ENCODE peak calls at places on chromosome 17, in ten cellular contexts. D is right atrium auricular region, X is heart right ventricle, T is upper lobe of right lung, R is thoracic aorta, J is gastrocnemius medialis, P is neuronal stem cell, Z is psoas muscle, H is left lung, E is heart left ventricle. G is an unnamed sample. For H3K36me3, H3K4me1 and H3K27me3, the result is how much of the 10 kb centered on the place peaks cover.

GRCh38 chr17:45574376-45574775 is 83.9 kb upstream of the PLEKHM1 start:
- DNase-seq in D (no peak), X (no peak), T (no peak), R (no peak), J (no peak), P (no peak), Z (no peak), H (no peak), E (no peak), G (no peak)

GRCh38 chr17:66952031-66952524 is 12.4 kb upstream of the CACNG4 start:
- DNase-seq in D (no peak), X (no peak), T (peak), R (no peak), J (peak), P (no peak), Z (peak), H (peak), E (no peak), G (no peak)

GRCh38 chr17:73950515-73950914 is 253.0 kb upstream of the RPL38 start:
- DNase-seq in D (no peak), X (no peak), T (no peak), R (no peak), J (no peak), P (no peak), Z (no peak), H (no peak), E (no peak), G (peak)

GRCh38 chr17:79065105-79065670 is 9.4 kb upstream of the ENGASE start:
- DNase-seq in D (no peak), X (no peak), T (peak), R (no peak), J (no peak), P (no peak), Z (no peak), H (peak), E (no peak), G (peak)

GRCh38 chr17:1109606-1110523 is 69.9 kb downstream of the ABR start:
- DNase-seq in D (no peak), X (no peak), T (peak), R (no peak), J (no peak), P (no peak), Z (peak), H (no peak), E (peak), G (peak)

GRCh38 chr17:44970136-44970737 is 2.1 kb upstream of the C1QL1 start:
- DNase-seq in D (no peak), X (peak), T (no peak), R (no peak), J (no peak), P (no peak), Z (peak), H (no peak), E (peak), G (peak)

GRCh38 chr17:74842599-74843351 is 16.9 kb downstream of the GRIN2C start:
- DNase-seq in D (peak), X (peak), T (peak), R (no peak), J (no peak), P (peak), Z (peak), H (peak), E (peak), G (no peak)

GRCh38 chr17:8060274-8060673 is 21.4 kb downstream of the ALOX15B start:
- DNase-seq in D (peak), X (peak), T (peak), R (no peak), J (no peak), P (peak), Z (no peak), H (no peak), E (no peak), G (peak)

GRCh38 chr17:22373911-22374310 is 681.6 kb downstream of the KCNJ18 start:
- DNase-seq in D (no peak), X (no peak), T (no peak), R (no peak), J (no peak), P (no peak), Z (no peak), H (no peak), E (no peak), G (no peak)

GRCh38 chr17:64186171-64187092 is 56.5 kb upstream of the ERN1 start:
- DNase-seq in D (peak), X (no peak), T (no peak), R (no peak), J (no peak), P (no peak), Z (no peak), H (no peak), E (no peak), G (no peak)

GRCh38 chr17:10198509-10199249 is at the start of gene GAS7:
- DNase-seq in D (peak), X (peak), T (peak), R (no peak), J (no peak), P (peak), Z (peak), H (peak), E (peak), G (no peak)

GRCh38 chr17:44898768-44899073 is 524 bp downstream of the EFTUD2 start:
- DNase-seq in D (no peak), X (no peak), T (no peak), R (no peak), J (no peak), P (no peak), Z (no peak), H (peak), E (no peak), G (peak)

GRCh38 chr17:63937319-63937718 is 5.2 kb upstream of the CD79B start:
- DNase-seq in D (no peak), X (no peak), T (no peak), R (no peak), J (no peak), P (no peak), Z (peak), H (no peak), E (no peak), G (no peak)

GRCh38 chr17:78421084-78421533 is 42.7 kb downstream of the PGS1 start:
- DNase-seq in D (no peak), X (no peak), T (no peak), R (no peak), J (no peak), P (no peak), Z (no peak), H (no peak), E (no peak), G (no peak)

GRCh38 chr17:63274156-63274555 is 171.9 kb downstream of the CYB561 start:
- DNase-seq in D (no peak), X (peak), T (no peak), R (no peak), J (no peak), P (no peak), Z (no peak), H (no peak), E (peak), G (no peak)

GRCh38 chr17:81427446-81428120 is 32.3 kb downstream of the BAHCC1 start:
- DNase-seq in D (no peak), X (no peak), T (peak), R (no peak), J (peak), P (no peak), Z (peak), H (peak), E (peak), G (no peak)

GRCh38 chr17:32558997-32559650 is 72.3 kb downstream of the CDK5R1 start:
- DNase-seq in D (no peak), X (no peak), T (no peak), R (no peak), J (no peak), P (no peak), Z (no peak), H (no peak), E (no peak), G (no peak)

GRCh38 chr17:10640475-10640874 is 16.6 kb downstream of the MYH3 start:
- DNase-seq in D (no peak), X (no peak), T (no peak), R (no peak), J (no peak), P (no peak), Z (no peak), H (no peak), E (no peak), G (no peak)

GRCh38 chr17:33267279-33267790 is 25.8 kb downstream of the ASIC2 start:
- DNase-seq in D (no peak), X (no peak), T (no peak), R (no peak), J (no peak), P (no peak), Z (no peak), H (no peak), E (no peak), G (no peak)

GRCh38 chr17:47237841-47238240 is 15.8 kb upstream of the ITGB3 start:
- DNase-seq in D (no peak), X (no peak), T (no peak), R (no peak), J (no peak), P (no peak), Z (no peak), H (no peak), E (no peak), G (no peak)

GRCh38 chr17:35808240-35808961 is 883 bp upstream of the TAF15 start:
- DNase-seq in D (no peak), X (no peak), T (no peak), R (no peak), J (no peak), P (no peak), Z (no peak), H (no peak), E (no peak), G (no peak)

GRCh38 chr17:49748223-49748622 is 15.7 kb downstream of the FAM117A start:
- DNase-seq in D (no peak), X (no peak), T (no peak), R (no peak), J (no peak), P (no peak), Z (no peak), H (no peak), E (no peak), G (no peak)
- H3K36me3 ChIP-seq in D (under half), X (under half), T (under half), R (under half), J (under half), P (under half), Z (under half), H (under half), E (under half), G (under half)

DNA sequence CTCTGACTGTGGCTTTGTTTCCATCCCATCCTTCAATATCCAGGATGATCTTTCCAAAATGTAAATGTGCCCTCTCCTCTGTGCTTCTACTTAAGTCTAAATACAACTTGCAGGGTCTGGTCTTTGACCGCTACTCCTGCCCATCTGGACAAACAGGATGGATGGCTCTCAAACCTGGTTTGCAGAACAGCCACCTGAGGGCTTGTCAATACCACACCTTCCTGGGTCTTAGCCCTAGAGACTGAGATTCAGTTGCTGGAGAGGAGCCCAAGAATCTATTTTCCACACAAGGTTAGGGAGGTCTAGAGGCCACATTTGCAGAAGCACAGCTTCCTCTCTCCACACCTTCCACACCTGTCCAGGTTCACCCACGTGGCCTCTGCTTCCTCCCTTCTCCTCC is 1.9 kb upstream of the GRB7 start:
- DNase-seq in D (no peak), X (no peak), T (no peak), R (no peak), J (no peak), P (no peak), Z (no peak), H (no peak), E (no peak), G (no peak)
- H3K4me1 ChIP-seq in D (under half), X (under half), T (under half), R (under half), J (under half), P (under half), Z (under half), H (under half), E (under half), G (under half)

GRCh38 chr17:6070280-6070894 is at the start of gene WSCD1:
- DNase-seq in D (no peak), X (no peak), T (no peak), R (no peak), J (no peak), P (no peak), Z (peak), H (no peak), E (peak), G (peak)

GRCh38 chr17:6072157-6072556 is 2.0 kb downstream of the WSCD1 start:
- DNase-seq in D (no peak), X (no peak), T (no peak), R (no peak), J (no peak), P (no peak), Z (no peak), H (no peak), E (no peak), G (no peak)

GRCh38 chr17:6070895-6071511 is 824 bp downstream of the WSCD1 start:
- DNase-seq in D (no peak), X (peak), T (no peak), R (no peak), J (no peak), P (no peak), Z (no peak), H (no peak), E (no peak), G (peak)

GRCh38 chr17:6072611-6073010 is 2.4 kb downstream of the WSCD1 start:
- DNase-seq in D (no peak), X (no peak), T (no peak), R (no peak), J (no peak), P (no peak), Z (no peak), H (no peak), E (no peak), G (no peak)

DNA sequence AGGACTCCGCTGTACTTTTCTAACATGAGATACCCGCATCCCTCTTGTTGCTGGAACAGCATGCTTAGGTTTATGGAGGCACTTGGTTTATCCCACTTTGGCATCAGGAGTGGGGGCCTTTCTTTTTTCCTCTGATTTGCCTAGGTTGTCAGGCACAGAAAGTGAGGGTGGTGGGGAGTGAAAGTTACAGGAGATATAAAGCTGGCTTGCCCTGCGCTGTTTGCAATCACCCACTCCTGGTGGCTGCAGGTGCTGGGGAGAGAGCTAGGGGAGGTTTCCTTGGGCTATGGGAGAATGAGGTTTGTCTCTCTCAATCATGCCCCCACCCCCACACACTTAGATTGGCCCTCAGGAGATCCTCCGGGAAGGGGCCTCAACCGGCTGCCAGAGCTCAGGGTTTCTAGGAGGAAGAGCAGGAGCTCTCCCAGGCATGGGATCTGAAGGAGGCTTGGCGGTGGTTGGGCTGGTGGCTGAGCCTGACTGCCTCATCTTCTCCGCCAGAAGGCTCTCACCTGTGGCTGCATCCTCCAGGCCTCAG is 1.4 kb downstream of the WSCD1 start:
- DNase-seq in D (no peak), X (no peak), T (no peak), R (no peak), J (no peak), P (no peak), Z (no peak), H (no peak), E (no peak), G (no peak)
- H3K27me3 ChIP-seq in D (under half), X (under half), T (under half), R (under half), J (under half), P (under half), Z (under half), H (half or more), E (under half), G (under half)

DNA sequence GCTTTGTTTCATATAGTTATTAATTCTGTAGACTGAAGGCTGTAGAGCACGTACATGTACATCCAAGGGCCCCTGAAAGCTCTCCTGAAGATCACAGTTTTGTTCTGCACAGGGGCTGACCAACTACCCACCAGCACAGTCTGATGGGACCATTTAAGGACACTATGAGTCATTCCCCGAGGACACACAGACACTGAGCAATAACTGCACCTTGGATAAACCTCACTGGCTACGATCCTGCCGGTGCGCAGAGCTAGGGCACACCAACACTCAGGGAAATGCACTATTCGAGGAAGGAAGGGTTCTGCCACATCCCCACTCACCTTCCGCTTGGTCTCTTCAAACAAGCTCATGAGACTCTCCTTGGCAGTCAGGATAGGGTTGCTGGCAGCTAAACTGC is 20.3 kb downstream of the SMG6 start:
- DNase-seq in D (no peak), X (no peak), T (no peak), R (no peak), J (no peak), P (no peak), Z (no peak), H (no peak), E (no peak), G (no peak)
- H3K36me3 ChIP-seq in D (half or more), X (half or more), T (half or more), R (under half), J (under half), P (half or more), Z (half or more), H (under half), E (half or more), G (half or more)

DNA sequence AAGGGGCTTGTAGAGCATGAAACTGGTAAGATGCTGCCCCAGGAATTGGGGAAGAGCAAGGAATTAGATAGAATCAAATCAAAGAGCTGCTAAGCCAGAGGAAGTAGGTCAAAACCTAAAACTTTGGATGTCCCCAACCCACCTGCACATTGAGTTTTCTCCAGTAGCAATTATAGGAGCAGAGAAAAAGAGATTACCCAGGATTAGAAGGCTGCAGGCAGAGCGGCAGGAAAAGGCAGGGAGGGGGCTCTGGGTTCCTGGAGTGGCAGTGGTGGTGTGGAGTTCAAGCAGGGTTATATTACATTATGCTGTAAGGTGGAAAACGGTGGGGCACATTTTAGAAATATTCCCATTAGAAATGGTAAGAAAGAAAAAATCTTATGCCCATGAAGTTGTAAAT is 68.3 kb downstream of the KSR1 start:
- DNase-seq in D (no peak), X (no peak), T (no peak), R (no peak), J (no peak), P (no peak), Z (no peak), H (no peak), E (no peak), G (no peak)
- H3K4me1 ChIP-seq in D (under half), X (under half), T (under half), R (under half), J (under half), P (under half), Z (under half), H (under half), E (under half), G (under half)

DNA sequence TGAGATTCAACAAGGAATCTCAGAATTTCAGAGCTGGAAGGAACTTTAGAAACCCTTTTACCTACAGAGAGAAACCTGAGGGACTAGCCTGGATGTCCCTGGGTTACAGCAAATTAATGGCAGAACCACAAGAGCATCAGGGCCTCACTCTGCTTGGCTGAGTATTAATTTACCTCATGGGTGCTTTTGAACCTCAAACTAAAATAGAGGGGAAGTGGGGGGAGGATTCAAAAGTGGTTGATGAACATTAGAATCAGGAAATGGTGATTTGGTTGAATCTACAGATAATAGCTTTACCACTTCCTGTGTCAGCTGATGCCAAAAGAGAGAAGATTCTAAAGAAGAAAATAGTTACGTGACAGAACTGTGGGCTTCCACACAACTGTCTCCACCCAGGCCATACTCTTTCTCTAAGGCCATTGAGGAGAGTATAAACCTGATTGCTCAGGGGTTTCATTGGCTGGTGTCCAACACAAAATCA is 11.3 kb upstream of the SKAP1 start:
- DNase-seq in D (no peak), X (no peak), T (no peak), R (no peak), J (no peak), P (no peak), Z (no peak), H (no peak), E (no peak), G (no peak)
- H3K27me3 ChIP-seq in D (under half), X (under half), T (under half), R (under half), J (under half), P (under half), Z (under half), H (under half), E (under half), G (under half)

DNA sequence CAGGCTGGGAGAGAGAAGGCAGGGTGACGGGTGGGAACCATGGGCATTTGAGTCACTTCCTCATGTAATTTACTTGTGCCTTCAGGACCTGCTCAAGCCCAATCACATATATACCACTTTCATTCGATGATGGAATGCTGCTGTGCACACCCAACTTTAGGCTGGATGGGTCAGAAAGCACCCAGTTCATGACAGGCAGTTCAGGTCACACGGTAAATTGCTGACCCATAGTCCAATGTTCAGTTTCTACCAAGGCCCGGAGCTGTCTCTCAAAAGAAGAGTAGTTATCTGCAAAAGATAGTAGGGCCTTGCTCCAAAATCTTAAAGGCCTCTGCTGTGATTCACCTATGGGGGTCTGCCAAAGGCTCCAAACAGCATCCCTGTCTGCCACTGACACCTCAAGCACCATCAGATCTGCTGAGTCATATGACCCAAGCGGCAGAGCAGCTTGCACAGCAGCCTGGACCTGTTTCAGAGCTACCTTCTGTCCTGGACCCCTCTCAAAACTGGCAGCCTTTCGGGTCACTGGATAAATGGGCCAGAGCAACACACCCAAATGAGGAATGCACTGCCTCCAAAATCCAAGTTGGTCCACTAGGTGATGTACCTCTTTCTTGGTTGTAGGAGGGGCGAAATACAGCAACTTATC is 24.6 kb downstream of the ZZEF1 start:
- DNase-seq in D (no peak), X (no peak), T (no peak), R (no peak), J (no peak), P (no peak), Z (no peak), H (no peak), E (no peak), G (no peak)
- H3K36me3 ChIP-seq in D (under half), X (half or more), T (half or more), R (under half), J (under half), P (half or more), Z (half or more), H (under half), E (half or more), G (under half)

GRCh38 chr17:17702370-17702769 is 21.1 kb downstream of the RAI1 start:
- DNase-seq in D (no peak), X (no peak), T (no peak), R (no peak), J (no peak), P (no peak), Z (no peak), H (no peak), E (no peak), G (no peak)
- H3K4me1 ChIP-seq in D (half or more), X (half or more), T (under half), R (under half), J (under half), P (under half), Z (under half), H (under half), E (under half), G (under half)

G was measured in HAP-1.